ENCODE peak calls at places on chromosomes 3 and 15, in seven cellular contexts. One of them, this sample, is unnamed.

GRCh38 chr15:77739591-77740378 is 107.1 kb upstream of the LINGO1 start:
- DNase-seq in foreskin keratinocyte: no peak
- DNase-seq in NCI-H1436 treated with DMSO at 0.1 percent for 48 hours: no peak
- DNase-seq in amniotic stem cell: no peak
- DNase-seq in mucosa of gallbladder: no peak
- DNase-seq in GM04504: no peak
- DNase-seq in HT-29: no peak
- DNase-seq in this sample: no peak

GRCh38 chr3:89628856-89629255 is 521.4 kb downstream of the EPHA3 start:
- DNase-seq in GM04504: no peak
- DNase-seq in HT-29: no peak
- DNase-seq in NCI-H1436 treated with DMSO at 0.1 percent for 48 hours: no peak
- DNase-seq in mucosa of gallbladder: no peak
- DNase-seq in foreskin keratinocyte: no peak
- DNase-seq in amniotic stem cell: no peak
- DNase-seq in this sample: no peak

GRCh38 chr3:143302638-143303171 is 183.1 kb downstream of the CHST2 start:
- DNase-seq in mucosa of gallbladder: peak
- DNase-seq in GM04504: peak
- DNase-seq in NCI-H1436 treated with DMSO at 0.1 percent for 48 hours: no peak
- DNase-seq in HT-29: peak
- DNase-seq in amniotic stem cell: peak
- DNase-seq in foreskin keratinocyte: peak
- DNase-seq in this sample: peak

GRCh38 chr3:32238027-32238815 is at the start of gene CMTM8:
- DNase-seq in HT-29: peak
- DNase-seq in GM04504: no peak
- DNase-seq in amniotic stem cell: no peak
- DNase-seq in foreskin keratinocyte: no peak
- DNase-seq in NCI-H1436 treated with DMSO at 0.1 percent for 48 hours: no peak
- DNase-seq in mucosa of gallbladder: peak
- DNase-seq in this sample: no peak

GRCh38 chr3:179615458-179616173 is 11.0 kb downstream of the NDUFB5 start:
- DNase-seq in NCI-H1436 treated with DMSO at 0.1 percent for 48 hours: no peak
- DNase-seq in GM04504: no peak
- DNase-seq in foreskin keratinocyte: no peak
- DNase-seq in amniotic stem cell: no peak
- DNase-seq in HT-29: no peak
- DNase-seq in mucosa of gallbladder: no peak
- DNase-seq in this sample: no peak

GRCh38 chr3:32004111-32004790 is 22.7 kb downstream of the ZNF860 start:
- DNase-seq in mucosa of gallbladder: no peak
- DNase-seq in GM04504: no peak
- DNase-seq in amniotic stem cell: no peak
- DNase-seq in NCI-H1436 treated with DMSO at 0.1 percent for 48 hours: no peak
- DNase-seq in HT-29: peak
- DNase-seq in foreskin keratinocyte: peak
- DNase-seq in this sample: no peak

GRCh38 chr15:74870496-74871213 is 2.5 kb downstream of the SCAMP2 start:
- DNase-seq in NCI-H1436 treated with DMSO at 0.1 percent for 48 hours: no peak
- DNase-seq in HT-29: no peak
- DNase-seq in amniotic stem cell: no peak
- DNase-seq in foreskin keratinocyte: peak
- DNase-seq in mucosa of gallbladder: no peak
- DNase-seq in GM04504: no peak
- DNase-seq in this sample: no peak

GRCh38 chr3:46947981-46948791 is 28.4 kb downstream of the CCDC12 start:
- DNase-seq in NCI-H1436 treated with DMSO at 0.1 percent for 48 hours: no peak
- DNase-seq in foreskin keratinocyte: peak
- DNase-seq in mucosa of gallbladder: peak
- DNase-seq in GM04504: no peak
- DNase-seq in HT-29: peak
- DNase-seq in amniotic stem cell: no peak
- DNase-seq in this sample: no peak

GRCh38 chr3:148532326-148532725 is 165.4 kb upstream of the AGTR1 start:
- DNase-seq in amniotic stem cell: no peak
- DNase-seq in HT-29: no peak
- DNase-seq in NCI-H1436 treated with DMSO at 0.1 percent for 48 hours: no peak
- DNase-seq in foreskin keratinocyte: no peak
- DNase-seq in GM04504: no peak
- DNase-seq in mucosa of gallbladder: no peak
- DNase-seq in this sample: no peak

GRCh38 chr3:39295184-39295775 is 15.4 kb upstream of the CX3CR1 start:
- DNase-seq in HT-29: no peak
- DNase-seq in foreskin keratinocyte: no peak
- DNase-seq in mucosa of gallbladder: no peak
- DNase-seq in amniotic stem cell: no peak
- DNase-seq in GM04504: no peak
- DNase-seq in NCI-H1436 treated with DMSO at 0.1 percent for 48 hours: no peak
- DNase-seq in this sample: no peak

GRCh38 chr3:184237772-184238171 is 8.4 kb downstream of the VWA5B2 start:
- DNase-seq in amniotic stem cell: no peak
- DNase-seq in foreskin keratinocyte: no peak
- DNase-seq in NCI-H1436 treated with DMSO at 0.1 percent for 48 hours: no peak
- DNase-seq in mucosa of gallbladder: no peak
- DNase-seq in HT-29: no peak
- DNase-seq in GM04504: no peak
- DNase-seq in this sample: no peak

This sample was measured in fibroblast of the conjunctiva.